ENCODE peak calls at places on chromosomes 11 and 22, in four cellular contexts. C is adrenal gland; Z is prostate gland; S is naive thymus-derived CD4-positive, alpha-beta T cell. W is an unnamed sample.
A peak's percentile ranks its signal among the peaks of the same experiment; 100 is the strongest.

GRCh38 chr11:7165911-7166310 is 77.1 kb downstream of the RBMXL2 start:
- DNase-seq in C (no peak), Z (no peak), S (no peak), W (no peak)

GRCh38 chr22:38870791-38871359 is 1.1 kb downstream of the CBX6 start:
- DNase-seq in C (no peak), Z (no peak), S (no peak), W (no peak)

GRCh38 chr11:72975778-72976520 is 161.7 kb downstream of the ATG16L2 start:
- DNase-seq in C (no peak), Z (no peak), S (no peak), W (no peak)

GRCh38 chr22:39724390-39724789 is 153.8 kb downstream of the CACNA1I start:
- DNase-seq in C (no peak), Z (no peak), S (no peak), W (no peak)

GRCh38 chr11:122163420-122163819 is 47.4 kb upstream of the BLID start:
- DNase-seq in C (no peak), Z (no peak), S (no peak), W (no peak)

GRCh38 chr11:8206251-8207079 is 37.6 kb upstream of the RIC3 start:
- DNase-seq in C (no peak), Z (peak; percentile 16), S (no peak), W (no peak)

GRCh38 chr11:111812211-111812610 is 46.0 kb upstream of the PPP2R1B start:
- DNase-seq in C (no peak), Z (no peak), S (no peak), W (no peak)

GRCh38 chr11:12216100-12216499 is 105.7 kb downstream of the MICAL2 start:
- DNase-seq in C (no peak), Z (peak; percentile 68), S (no peak), W (no peak)

GRCh38 chr11:33194455-33194854 is 33.2 kb upstream of the CSTF3 start:
- DNase-seq in C (no peak), Z (no peak), S (no peak), W (no peak)

GRCh38 chr22:19892249-19892879 is 37.7 kb upstream of the GNB1L start:
- DNase-seq in C (no peak), Z (no peak), S (peak; percentile 52), W (no peak)

GRCh38 chr22:49278357-49278756 is 549.3 kb downstream of the BRD1 start:
- DNase-seq in C (no peak), Z (no peak), S (no peak), W (no peak)

GRCh38 chr22:49284389-49284788 is 543.3 kb downstream of the BRD1 start:
- DNase-seq in C (no peak), Z (no peak), S (no peak), W (no peak)

GRCh38 chr22:49284931-49285330 is 542.7 kb downstream of the BRD1 start:
- DNase-seq in C (no peak), Z (no peak), S (no peak), W (no peak)

GRCh38 chr22:49282596-49282995 is 545.1 kb downstream of the BRD1 start:
- DNase-seq in C (no peak), Z (no peak), S (no peak), W (no peak)

DNA sequence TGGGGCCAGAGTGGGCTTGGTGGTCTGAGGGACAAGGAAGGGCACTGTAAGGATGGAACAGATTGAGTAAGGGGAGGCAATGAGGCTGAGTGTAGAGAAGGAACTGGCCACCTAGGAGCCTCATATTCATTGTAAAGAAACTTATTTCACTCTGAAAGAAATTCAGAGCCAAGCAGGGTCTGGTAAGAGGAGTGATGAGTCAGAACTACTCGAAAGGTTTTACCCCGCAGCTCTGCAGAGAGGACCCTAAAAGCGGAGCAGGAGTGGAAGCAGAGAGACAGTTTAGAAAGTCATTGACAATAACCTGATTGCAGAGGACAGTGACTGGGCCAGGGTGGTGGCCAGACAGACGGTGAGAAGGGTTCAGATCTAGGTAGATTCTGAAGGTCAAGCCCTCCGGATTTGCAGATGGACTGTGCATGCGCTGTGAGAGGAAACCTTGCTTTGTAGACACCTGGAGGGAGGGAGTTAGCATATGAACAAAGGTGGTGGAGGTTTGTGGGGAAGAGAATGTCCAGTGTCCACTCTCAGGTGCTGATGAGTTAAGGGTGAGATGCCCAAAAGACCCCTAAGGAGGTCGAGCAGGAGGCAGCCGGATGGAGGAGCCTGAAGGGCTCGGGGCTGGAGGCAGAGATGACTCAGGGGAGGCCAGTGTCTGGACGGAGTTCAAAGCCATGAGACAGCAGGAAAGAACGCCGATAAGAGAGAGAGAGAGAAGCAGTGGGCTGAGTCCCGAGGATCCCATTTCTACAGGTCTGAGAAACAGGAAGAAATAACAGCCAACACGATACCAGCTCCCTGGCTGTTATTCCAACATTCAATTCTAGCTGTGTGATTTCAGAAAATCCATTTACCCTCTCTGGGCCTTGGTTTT is 546.0 kb downstream of the BRD1 start:
- DNase-seq in C (no peak), Z (no peak), S (no peak), W (no peak)
- H3K27me3 ChIP-seq in C (peaks cover 14% of the 10 kb centered on the region), Z (peaks cover 4% of the 10 kb centered on the region), S (no peaks in the 10 kb centered on the region), W (no peaks in the 10 kb centered on the region)

GRCh38 chr11:128663824-128664223 is 30.0 kb upstream of the FLI1 start:
- DNase-seq in C (no peak), Z (no peak), S (no peak), W (no peak)
- H3K4me1 ChIP-seq in C (no peaks in the 10 kb centered on the region), Z (no peaks in the 10 kb centered on the region), S (no peaks in the 10 kb centered on the region), W (no peaks in the 10 kb centered on the region)

GRCh38 chr22:29482726-29483125 is 2.7 kb downstream of the NEFH start:
- DNase-seq in C (peak; percentile 62), Z (no peak), S (no peak), W (no peak)
- H3K27me3 ChIP-seq in C (no peaks in the 10 kb centered on the region), Z (peaks cover 7% of the 10 kb centered on the region), S (peaks cover 3% of the 10 kb centered on the region), W (peaks cover 15% of the 10 kb centered on the region)

DNA sequence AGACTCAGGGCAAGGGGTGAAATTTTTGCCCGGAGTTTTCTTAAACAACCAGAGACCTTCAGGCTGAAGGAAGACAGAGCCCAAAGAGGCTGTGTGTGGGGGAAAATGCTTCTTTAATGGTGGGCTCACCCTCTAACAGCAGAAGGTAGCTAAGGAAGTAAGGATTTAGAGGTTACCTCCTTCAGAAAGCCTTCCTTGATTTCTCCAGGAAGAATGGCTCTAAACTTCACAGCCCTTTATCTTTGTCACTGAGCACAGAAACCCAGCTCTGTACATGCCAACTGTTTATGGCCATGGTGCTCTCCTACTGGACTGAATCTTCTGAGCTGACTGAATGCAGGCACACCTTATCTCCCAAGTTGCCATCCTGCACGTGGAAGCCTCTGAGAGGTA is 196.0 kb downstream of the TENM4 start:
- DNase-seq in C (no peak), Z (no peak), S (no peak), W (no peak)
- H3K4me1 ChIP-seq in C (peaks cover 6% of the 10 kb centered on the region), Z (no peaks in the 10 kb centered on the region), S (no peaks in the 10 kb centered on the region), W (no peaks in the 10 kb centered on the region)

GRCh38 chr11:19345848-19346681 is 105.3 kb upstream of the E2F8 start:
- DNase-seq in C (no peak), Z (no peak), S (no peak), W (peak; percentile 30)
- H3K27me3 ChIP-seq in C (peaks cover 45% of the 10 kb centered on the region), Z (peaks cover 37% of the 10 kb centered on the region), S (peaks cover 3% of the 10 kb centered on the region), W (no peaks in the 10 kb centered on the region)

DNA sequence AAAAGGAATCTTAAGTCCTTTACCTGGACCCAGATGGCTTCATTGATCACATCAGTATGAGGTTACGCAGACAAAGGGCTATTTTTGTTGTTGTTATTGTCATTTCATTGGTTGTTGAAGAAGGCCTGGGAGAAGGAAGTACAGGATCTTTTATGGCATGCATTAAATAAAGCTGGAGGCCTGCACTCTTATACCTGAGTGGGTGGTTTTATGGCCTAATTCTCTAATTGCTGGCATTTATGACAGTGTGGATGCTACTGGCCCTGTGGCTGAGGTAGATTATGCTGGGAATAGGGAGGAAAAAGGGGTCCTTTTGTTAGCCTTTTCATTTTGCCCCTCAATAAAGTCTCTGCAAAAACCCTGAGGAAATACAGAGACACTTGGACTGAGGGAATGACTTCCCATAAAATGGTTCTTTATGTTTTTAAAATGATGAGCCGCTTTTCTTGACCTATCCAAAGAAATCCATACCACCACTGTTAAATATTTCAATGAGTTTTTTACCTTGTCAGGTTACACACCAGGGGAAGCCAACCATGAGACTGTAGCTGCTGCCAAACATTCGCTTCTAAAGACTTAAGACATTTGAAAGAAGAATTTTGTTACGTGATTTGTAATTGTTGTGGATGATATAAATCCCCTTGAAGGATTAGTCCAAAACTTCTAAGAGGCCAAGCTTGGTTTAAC is 6.8 kb downstream of the KMT2A start:
- DNase-seq in C (no peak), Z (no peak), S (no peak), W (no peak)
- H3K4me1 ChIP-seq in C (peaks cover 12% of the 10 kb centered on the region), Z (peaks cover 7% of the 10 kb centered on the region), S (peaks cover 71% of the 10 kb centered on the region), W (peaks cover 13% of the 10 kb centered on the region)